ENCODE peak calls at places on chromosomes 5 and 9, in eight cellular contexts. One of them, this sample, is unnamed.

GRCh38 chr9:93099551-93100264 is 3.7 kb downstream of the CARD19 start:
- DNase-seq in CD14-positive monocyte: peak
- DNase-seq in glomerular endothelial cell: no peak
- DNase-seq in astrocyte: no peak
- DNase-seq in psoas muscle: no peak
- DNase-seq in neural crest cell: no peak
- DNase-seq in gastrocnemius medialis: peak
- DNase-seq in NAMALWA: no peak
- DNase-seq in this sample: peak

GRCh38 chr5:2317540-2317939 is 433.9 kb downstream of the IRX2 start:
- DNase-seq in CD14-positive monocyte: no peak
- DNase-seq in glomerular endothelial cell: no peak
- DNase-seq in astrocyte: no peak
- DNase-seq in psoas muscle: no peak
- DNase-seq in neural crest cell: no peak
- DNase-seq in gastrocnemius medialis: no peak
- DNase-seq in NAMALWA: no peak
- DNase-seq in this sample: no peak

GRCh38 chr5:135206862-135207261 is 172.8 kb upstream of the PITX1 start:
- DNase-seq in CD14-positive monocyte: no peak
- DNase-seq in glomerular endothelial cell: no peak
- DNase-seq in astrocyte: no peak
- DNase-seq in psoas muscle: no peak
- DNase-seq in neural crest cell: no peak
- DNase-seq in gastrocnemius medialis: no peak
- DNase-seq in NAMALWA: no peak
- DNase-seq in this sample: no peak

GRCh38 chr9:21381752-21382339 is 3.4 kb downstream of the IFNA2 start:
- DNase-seq in CD14-positive monocyte: no peak
- DNase-seq in glomerular endothelial cell: no peak
- DNase-seq in astrocyte: no peak
- DNase-seq in psoas muscle: no peak
- DNase-seq in neural crest cell: no peak
- DNase-seq in gastrocnemius medialis: no peak
- DNase-seq in NAMALWA: peak
- DNase-seq in this sample: no peak

GRCh38 chr5:90519081-90519480 is 10.3 kb downstream of the LYSMD3 start:
- DNase-seq in CD14-positive monocyte: no peak
- DNase-seq in glomerular endothelial cell: peak
- DNase-seq in astrocyte: no peak
- DNase-seq in psoas muscle: no peak
- DNase-seq in neural crest cell: no peak
- DNase-seq in gastrocnemius medialis: no peak
- DNase-seq in NAMALWA: no peak
- DNase-seq in this sample: no peak

GRCh38 chr9:110626109-110626829 is 42.3 kb upstream of the MUSK start:
- DNase-seq in CD14-positive monocyte: no peak
- DNase-seq in glomerular endothelial cell: no peak
- DNase-seq in astrocyte: peak
- DNase-seq in psoas muscle: no peak
- DNase-seq in neural crest cell: no peak
- DNase-seq in gastrocnemius medialis: no peak
- DNase-seq in NAMALWA: no peak
- DNase-seq in this sample: no peak

GRCh38 chr5:35089688-35090314 is 42.1 kb upstream of the AGXT2 start:
- DNase-seq in CD14-positive monocyte: peak
- DNase-seq in glomerular endothelial cell: no peak
- DNase-seq in astrocyte: peak
- DNase-seq in psoas muscle: no peak
- DNase-seq in neural crest cell: peak
- DNase-seq in gastrocnemius medialis: peak
- DNase-seq in NAMALWA: peak
- DNase-seq in this sample: no peak

GRCh38 chr5:159096555-159097460 is 2.9 kb downstream of the EBF1 start:
- DNase-seq in CD14-positive monocyte: no peak
- DNase-seq in glomerular endothelial cell: no peak
- DNase-seq in astrocyte: no peak
- DNase-seq in psoas muscle: no peak
- DNase-seq in neural crest cell: no peak
- DNase-seq in gastrocnemius medialis: no peak
- DNase-seq in NAMALWA: no peak
- DNase-seq in this sample: peak

GRCh38 chr5:109479260-109479860 is 69.6 kb upstream of the PJA2 start:
- DNase-seq in CD14-positive monocyte: no peak
- DNase-seq in glomerular endothelial cell: peak
- DNase-seq in astrocyte: no peak
- DNase-seq in psoas muscle: no peak
- DNase-seq in neural crest cell: no peak
- DNase-seq in gastrocnemius medialis: no peak
- DNase-seq in NAMALWA: peak
- DNase-seq in this sample: no peak

GRCh38 chr5:128155793-128156192 is 72.2 kb downstream of the SLC12A2 start:
- DNase-seq in CD14-positive monocyte: no peak
- DNase-seq in glomerular endothelial cell: no peak
- DNase-seq in astrocyte: no peak
- DNase-seq in psoas muscle: no peak
- DNase-seq in neural crest cell: no peak
- DNase-seq in gastrocnemius medialis: no peak
- DNase-seq in NAMALWA: no peak
- DNase-seq in this sample: no peak

GRCh38 chr9:21153688-21154608 is 12.3 kb upstream of the IFNW1 start:
- DNase-seq in CD14-positive monocyte: no peak
- DNase-seq in glomerular endothelial cell: peak
- DNase-seq in astrocyte: peak
- DNase-seq in psoas muscle: no peak
- DNase-seq in neural crest cell: peak
- DNase-seq in gastrocnemius medialis: no peak
- DNase-seq in NAMALWA: peak
- DNase-seq in this sample: no peak

GRCh38 chr9:136658849-136659535 is 3.7 kb upstream of the EGFL7 start:
- DNase-seq in CD14-positive monocyte: no peak
- DNase-seq in glomerular endothelial cell: no peak
- DNase-seq in astrocyte: no peak
- DNase-seq in psoas muscle: no peak
- DNase-seq in neural crest cell: no peak
- DNase-seq in gastrocnemius medialis: no peak
- DNase-seq in NAMALWA: peak
- DNase-seq in this sample: no peak

GRCh38 chr5:114055810-114056476 is 305.9 kb upstream of the KCNN2 start:
- DNase-seq in CD14-positive monocyte: no peak
- DNase-seq in glomerular endothelial cell: no peak
- DNase-seq in astrocyte: no peak
- DNase-seq in psoas muscle: no peak
- DNase-seq in neural crest cell: no peak
- DNase-seq in gastrocnemius medialis: no peak
- DNase-seq in NAMALWA: no peak
- DNase-seq in this sample: peak

GRCh38 chr9:108562176-108562575 is 293.6 kb downstream of the ACTL7B start:
- DNase-seq in CD14-positive monocyte: no peak
- DNase-seq in glomerular endothelial cell: no peak
- DNase-seq in astrocyte: no peak
- DNase-seq in psoas muscle: no peak
- DNase-seq in neural crest cell: no peak
- DNase-seq in gastrocnemius medialis: no peak
- DNase-seq in NAMALWA: no peak
- DNase-seq in this sample: no peak

GRCh38 chr5:20832204-20833080 is 844.4 kb upstream of the CDH18 start:
- DNase-seq in CD14-positive monocyte: no peak
- DNase-seq in glomerular endothelial cell: no peak
- DNase-seq in astrocyte: no peak
- DNase-seq in psoas muscle: no peak
- DNase-seq in neural crest cell: no peak
- DNase-seq in gastrocnemius medialis: no peak
- DNase-seq in NAMALWA: no peak
- DNase-seq in this sample: no peak

GRCh38 chr9:128920381-128921058 is at the start of gene PHYHD1:
- DNase-seq in CD14-positive monocyte: no peak
- DNase-seq in glomerular endothelial cell: no peak
- DNase-seq in astrocyte: peak
- DNase-seq in psoas muscle: peak
- DNase-seq in neural crest cell: no peak
- DNase-seq in gastrocnemius medialis: peak
- DNase-seq in NAMALWA: peak
- DNase-seq in this sample: peak

GRCh38 chr9:107426126-107426525 is 63.4 kb downstream of the KLF4 start:
- DNase-seq in CD14-positive monocyte: no peak
- DNase-seq in glomerular endothelial cell: no peak
- DNase-seq in astrocyte: no peak
- DNase-seq in psoas muscle: no peak
- DNase-seq in neural crest cell: no peak
- DNase-seq in gastrocnemius medialis: no peak
- DNase-seq in NAMALWA: no peak
- DNase-seq in this sample: no peak

This sample was measured in aorta.